ENCODE peak calls at places on chromosomes 16 and 17, in nine cellular contexts. R is T-helper 17 cell; F is activated gamma-delta T cell treated with anti-CD3 and anti-CD28 coated beads, Interleukin-2, amount 50 U/mL, for 16 hours; E is stimulated activated CD8-positive, alpha-beta memory T cell treated with anti-CD3 and anti-CD28 coated beads, Interleukin-7, amount 100 ng/mL, for 1 hour; J is left cardiac atrium; C is Peyer's patch; D is activated CD4-positive, CD25-positive, alpha-beta regulatory T cell; P is NCI-H2107; H is effector CD4-positive, alpha-beta T cell. M is an unnamed sample.

GRCh38 chr16:17101646-17102045 is 369.1 kb downstream of the XYLT1 start:
- DNase-seq in R (no peak), F (no peak), E (no peak), J (no peak), C (no peak), D (no peak), P (no peak), H (no peak), M (no peak)

GRCh38 chr16:12507366-12507765 is 296.3 kb downstream of the CPPED1 start:
- DNase-seq in R (no peak), F (no peak), E (no peak), J (no peak), C (no peak), D (no peak), P (no peak), H (no peak), M (no peak)

GRCh38 chr16:55030944-55031343 is 100.3 kb downstream of the IRX5 start:
- DNase-seq in R (no peak), F (no peak), E (no peak), J (no peak), C (no peak), D (no peak), P (no peak), H (no peak), M (no peak)

GRCh38 chr16:2500937-2501750 is 12.6 kb upstream of the ATP6V0C start:
- DNase-seq in R (peak; percentile 70), F (peak; percentile 73), E (peak; percentile 64), J (peak; percentile 81), C (peak; percentile 71), D (peak; percentile 58), P (peak; percentile 80), H (peak; percentile 66), M (peak; percentile 73)

GRCh38 chr16:19396555-19397011 is 21.1 kb upstream of the TMC5 start:
- DNase-seq in R (no peak), F (no peak), E (no peak), J (no peak), C (no peak), D (no peak), P (peak; percentile 34), H (no peak), M (no peak)

GRCh38 chr17:64378890-64379354 is 11.7 kb downstream of the PECAM1 start:
- DNase-seq in R (no peak), F (no peak), E (no peak), J (no peak), C (no peak), D (no peak), P (no peak), H (no peak), M (no peak)

GRCh38 chr17:2380225-2380922 is 20.5 kb downstream of the MNT start:
- DNase-seq in R (no peak), F (no peak), E (no peak), J (no peak), C (no peak), D (no peak), P (no peak), H (no peak), M (no peak)

GRCh38 chr16:75801307-75801706 is 75.0 kb upstream of the CPHXL start:
- DNase-seq in R (no peak), F (no peak), E (no peak), J (no peak), C (no peak), D (no peak), P (no peak), H (no peak), M (no peak)

GRCh38 chr16:58339452-58339938 is 44.7 kb upstream of the PRSS54 start:
- DNase-seq in R (no peak), F (no peak), E (no peak), J (no peak), C (no peak), D (no peak), P (no peak), H (no peak), M (no peak)

GRCh38 chr17:52159159-52159809 is 770 bp upstream of the CA10 start:
- DNase-seq in R (no peak), F (no peak), E (no peak), J (no peak), C (no peak), D (no peak), P (no peak), H (no peak), M (no peak)

GRCh38 chr17:40915721-40916256 is 21.7 kb downstream of the KRT23 start:
- DNase-seq in R (no peak), F (no peak), E (no peak), J (no peak), C (no peak), D (no peak), P (no peak), H (no peak), M (no peak)